ENCODE peak calls at places on chromosomes 5 and 9, in seven cellular contexts. O is mucosa of descending colon, B is esophagus squamous epithelium, S is lower lobe of right lung, A is astrocyte of the spinal cord, C is heart right ventricle, I is ovary. N is an unnamed sample.

GRCh38 chr5:170639221-170639925 is 135.6 kb downstream of the KCNIP1 start:
- DNase-seq in O (no peak), B (no peak), S (no peak), A (no peak), C (no peak), I (no peak), N (peak)

GRCh38 chr9:133074111-133074651 is 12.4 kb downstream of the CEL start:
- DNase-seq in O (no peak), B (no peak), S (no peak), A (no peak), C (no peak), I (no peak), N (no peak)

GRCh38 chr5:88925692-88926490 is 42.9 kb upstream of the MEF2C start:
- DNase-seq in O (no peak), B (no peak), S (no peak), A (peak), C (no peak), I (no peak), N (no peak)

GRCh38 chr9:126150411-126151030 is 176.1 kb upstream of the MVB12B start:
- DNase-seq in O (no peak), B (no peak), S (no peak), A (no peak), C (no peak), I (no peak), N (peak)

GRCh38 chr5:145941677-145942130 is 5.3 kb downstream of the SH3RF2 start:
- DNase-seq in O (no peak), B (no peak), S (no peak), A (peak), C (no peak), I (no peak), N (no peak)

GRCh38 chr9:87793292-87793691 is 67.4 kb downstream of the CTSL start:
- DNase-seq in O (peak), B (no peak), S (no peak), A (peak), C (no peak), I (no peak), N (no peak)

GRCh38 chr5:111238826-111239225 is 14.6 kb downstream of the CAMK4 start:
- DNase-seq in O (no peak), B (no peak), S (no peak), A (no peak), C (no peak), I (no peak), N (no peak)

GRCh38 chr5:154611341-154611767 is 133.3 kb upstream of the HAND1 start:
- DNase-seq in O (peak), B (no peak), S (no peak), A (no peak), C (no peak), I (no peak), N (no peak)

GRCh38 chr5:149288437-149288836 is 16.8 kb downstream of the AFAP1L1 start:
- DNase-seq in O (no peak), B (no peak), S (no peak), A (no peak), C (peak), I (no peak), N (no peak)

GRCh38 chr9:97938081-97938644 is at the start of gene HEMGN:
- DNase-seq in O (no peak), B (no peak), S (no peak), A (no peak), C (no peak), I (no peak), N (no peak)

GRCh38 chr5:12125895-12126294 is 221.6 kb upstream of the CTNND2 start:
- DNase-seq in O (no peak), B (no peak), S (no peak), A (no peak), C (no peak), I (no peak), N (no peak)

GRCh38 chr5:60010328-60010727 is 116.8 kb upstream of the PDE4D start:
- DNase-seq in O (no peak), B (no peak), S (no peak), A (no peak), C (no peak), I (no peak), N (no peak)
- TF ChIP-seq CTCF in O (no peak), B (no peak), S (no peak), A (peak), C (no peak), I (no peak), N (peak)

DNA sequence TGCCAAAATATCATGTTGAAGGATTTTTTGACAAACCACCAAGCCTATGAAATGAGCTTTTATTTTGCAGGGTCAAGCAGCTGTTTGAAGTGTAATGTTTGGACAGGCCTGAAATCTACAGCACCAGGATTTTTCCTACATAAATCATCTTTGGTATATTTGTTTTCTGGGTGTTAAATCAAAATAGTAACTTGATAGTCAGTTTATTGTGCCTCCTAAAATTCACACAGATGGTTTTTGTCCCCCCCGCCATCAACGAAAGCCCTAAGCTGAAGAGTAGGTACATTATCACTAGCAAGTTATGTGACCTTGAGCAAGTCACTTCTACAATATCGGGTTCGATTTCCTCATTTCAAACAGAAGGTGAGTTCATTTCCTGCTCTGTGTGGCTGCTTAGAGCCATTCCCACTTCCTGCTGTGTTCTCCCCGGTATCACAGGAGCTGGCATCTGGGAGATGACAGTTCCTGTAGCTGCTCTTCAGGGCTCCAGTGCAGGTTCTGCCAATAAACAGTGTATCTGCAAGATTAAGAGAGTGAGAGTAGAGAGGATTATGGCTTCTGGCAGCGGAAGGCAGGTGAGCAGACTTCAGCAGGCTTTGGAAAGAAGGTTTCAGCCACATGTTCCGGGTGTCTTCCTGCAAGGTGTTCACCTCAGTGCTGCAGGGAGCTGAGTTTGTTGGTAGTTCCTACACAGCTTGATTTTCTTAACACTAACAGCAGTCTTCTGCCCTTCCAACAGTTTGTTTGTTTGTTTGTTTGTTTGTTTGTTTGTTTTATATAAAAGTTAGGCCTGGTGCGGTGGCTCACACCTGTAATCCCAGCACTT is 48.4 kb upstream of the GNE start:
- DNase-seq in O (peak), B (no peak), S (no peak), A (peak), C (no peak), I (no peak), N (no peak)
- TF ChIP-seq CTCF in O (no peak), B (no peak), S (no peak), A (no peak), C (no peak), I (no peak), N (no peak)

GRCh38 chr5:176570044-176570443 is 20.9 kb downstream of the CDHR2 start:
- DNase-seq in O (no peak), B (no peak), S (no peak), A (peak), C (no peak), I (no peak), N (no peak)
- TF ChIP-seq CTCF in O (no peak), B (no peak), S (no peak), A (peak), C (no peak), I (no peak), N (no peak)

GRCh38 chr5:133247145-133247709 is 195.4 kb downstream of the HSPA4 start:
- DNase-seq in O (no peak), B (no peak), S (no peak), A (no peak), C (no peak), I (no peak), N (no peak)

GRCh38 chr5:133249593-133249992 is 197.8 kb downstream of the HSPA4 start:
- DNase-seq in O (no peak), B (no peak), S (peak), A (no peak), C (no peak), I (no peak), N (no peak)

GRCh38 chr5:133246376-133247144 is 194.7 kb downstream of the HSPA4 start:
- DNase-seq in O (no peak), B (no peak), S (peak), A (peak), C (no peak), I (no peak), N (no peak)

GRCh38 chr5:133246053-133246370 is 194.2 kb downstream of the HSPA4 start:
- DNase-seq in O (no peak), B (no peak), S (peak), A (no peak), C (no peak), I (no peak), N (no peak)

GRCh38 chr5:133247881-133248642 is 196.2 kb downstream of the HSPA4 start:
- DNase-seq in O (peak), B (no peak), S (peak), A (peak), C (peak), I (no peak), N (no peak)
- TF ChIP-seq CTCF in O (no peak), B (no peak), S (peak), A (peak), C (no peak), I (no peak), N (peak)